ENCODE peak calls at places on chromosomes 12 and 14, in four cellular contexts. One of them, this sample, is unnamed.
A peak's percentile ranks its signal among the peaks of the same experiment; 100 is the strongest.

GRCh38 chr12:65948320-65949008 is 124.2 kb downstream of the HMGA2 start:
- DNase-seq in right atrium auricular region: no peak
- DNase-seq in stimulated activated CD8-positive, alpha-beta memory T cell treated with anti-CD3 and anti-CD28 coated beads, Interleukin-7, amount 100 ng/mL, for 1 hour: no peak
- DNase-seq in breast epithelium: peak; percentile 76
- DNase-seq in this sample: no peak

GRCh38 chr14:60637490-60638452 is 11.5 kb downstream of the SIX1 start:
- DNase-seq in breast epithelium: no peak
- DNase-seq in stimulated activated CD8-positive, alpha-beta memory T cell treated with anti-CD3 and anti-CD28 coated beads, Interleukin-7, amount 100 ng/mL, for 1 hour: no peak
- DNase-seq in right atrium auricular region: no peak
- DNase-seq in this sample: no peak

GRCh38 chr12:118033331-118033730 is 16.8 kb downstream of the RFC5 start:
- DNase-seq in stimulated activated CD8-positive, alpha-beta memory T cell treated with anti-CD3 and anti-CD28 coated beads, Interleukin-7, amount 100 ng/mL, for 1 hour: no peak
- DNase-seq in right atrium auricular region: no peak
- DNase-seq in breast epithelium: no peak
- DNase-seq in this sample: no peak

GRCh38 chr12:121560392-121561021 is 20.3 kb downstream of the KDM2B start:
- DNase-seq in stimulated activated CD8-positive, alpha-beta memory T cell treated with anti-CD3 and anti-CD28 coated beads, Interleukin-7, amount 100 ng/mL, for 1 hour: no peak
- DNase-seq in breast epithelium: peak; percentile 47
- DNase-seq in right atrium auricular region: no peak
- DNase-seq in this sample: no peak

GRCh38 chr12:1289371-1290155 is 298.5 kb downstream of the ERC1 start:
- DNase-seq in right atrium auricular region: no peak
- DNase-seq in breast epithelium: no peak
- DNase-seq in stimulated activated CD8-positive, alpha-beta memory T cell treated with anti-CD3 and anti-CD28 coated beads, Interleukin-7, amount 100 ng/mL, for 1 hour: no peak
- DNase-seq in this sample: no peak

GRCh38 chr12:24919346-24920001 is 29.4 kb downstream of the BCAT1 start:
- DNase-seq in right atrium auricular region: no peak
- DNase-seq in breast epithelium: no peak
- DNase-seq in stimulated activated CD8-positive, alpha-beta memory T cell treated with anti-CD3 and anti-CD28 coated beads, Interleukin-7, amount 100 ng/mL, for 1 hour: no peak
- DNase-seq in this sample: no peak

GRCh38 chr14:89504602-89505320 is 87.7 kb upstream of the FOXN3 start:
- DNase-seq in breast epithelium: no peak
- DNase-seq in right atrium auricular region: no peak
- DNase-seq in stimulated activated CD8-positive, alpha-beta memory T cell treated with anti-CD3 and anti-CD28 coated beads, Interleukin-7, amount 100 ng/mL, for 1 hour: no peak
- DNase-seq in this sample: peak; percentile 25

GRCh38 chr14:25351269-25351668 is 301.3 kb upstream of the STXBP6 start:
- DNase-seq in breast epithelium: no peak
- DNase-seq in right atrium auricular region: no peak
- DNase-seq in stimulated activated CD8-positive, alpha-beta memory T cell treated with anti-CD3 and anti-CD28 coated beads, Interleukin-7, amount 100 ng/mL, for 1 hour: no peak
- DNase-seq in this sample: no peak

GRCh38 chr12:52093346-52093745 is 13.8 kb downstream of the SMIM41 start:
- DNase-seq in stimulated activated CD8-positive, alpha-beta memory T cell treated with anti-CD3 and anti-CD28 coated beads, Interleukin-7, amount 100 ng/mL, for 1 hour: no peak
- DNase-seq in breast epithelium: no peak
- DNase-seq in right atrium auricular region: peak; percentile 28
- DNase-seq in this sample: no peak

GRCh38 chr12:14920475-14921126 is 17.7 kb downstream of the ERP27 start:
- DNase-seq in right atrium auricular region: no peak
- DNase-seq in breast epithelium: no peak
- DNase-seq in stimulated activated CD8-positive, alpha-beta memory T cell treated with anti-CD3 and anti-CD28 coated beads, Interleukin-7, amount 100 ng/mL, for 1 hour: no peak
- DNase-seq in this sample: no peak

GRCh38 chr12:53499261-53500118 is at the start of gene MAP3K12:
- DNase-seq in right atrium auricular region: no peak
- DNase-seq in stimulated activated CD8-positive, alpha-beta memory T cell treated with anti-CD3 and anti-CD28 coated beads, Interleukin-7, amount 100 ng/mL, for 1 hour: no peak
- DNase-seq in breast epithelium: peak; percentile 62
- DNase-seq in this sample: no peak

GRCh38 chr12:1978078-1978477 is 26.2 kb downstream of the DCP1B start:
- DNase-seq in breast epithelium: no peak
- DNase-seq in right atrium auricular region: no peak
- DNase-seq in stimulated activated CD8-positive, alpha-beta memory T cell treated with anti-CD3 and anti-CD28 coated beads, Interleukin-7, amount 100 ng/mL, for 1 hour: no peak
- DNase-seq in this sample: no peak

GRCh38 chr14:79971330-79971729 is 240.0 kb downstream of the DIO2 start:
- DNase-seq in breast epithelium: no peak
- DNase-seq in stimulated activated CD8-positive, alpha-beta memory T cell treated with anti-CD3 and anti-CD28 coated beads, Interleukin-7, amount 100 ng/mL, for 1 hour: no peak
- DNase-seq in right atrium auricular region: no peak
- DNase-seq in this sample: no peak

GRCh38 chr14:104353221-104353920 is 215.0 kb downstream of the KIF26A start:
- DNase-seq in stimulated activated CD8-positive, alpha-beta memory T cell treated with anti-CD3 and anti-CD28 coated beads, Interleukin-7, amount 100 ng/mL, for 1 hour: no peak
- DNase-seq in breast epithelium: no peak
- DNase-seq in right atrium auricular region: no peak
- DNase-seq in this sample: no peak

GRCh38 chr12:69330475-69331473 is 17.4 kb upstream of the LYZ start:
- DNase-seq in right atrium auricular region: no peak
- DNase-seq in breast epithelium: no peak
- DNase-seq in stimulated activated CD8-positive, alpha-beta memory T cell treated with anti-CD3 and anti-CD28 coated beads, Interleukin-7, amount 100 ng/mL, for 1 hour: peak; percentile 43
- DNase-seq in this sample: no peak

GRCh38 chr14:81797246-81797645 is 263.6 kb upstream of the SEL1L start:
- DNase-seq in breast epithelium: no peak
- DNase-seq in right atrium auricular region: no peak
- DNase-seq in stimulated activated CD8-positive, alpha-beta memory T cell treated with anti-CD3 and anti-CD28 coated beads, Interleukin-7, amount 100 ng/mL, for 1 hour: no peak
- DNase-seq in this sample: no peak

GRCh38 chr12:80504389-80505153 is 60.5 kb downstream of the PTPRQ start:
- DNase-seq in stimulated activated CD8-positive, alpha-beta memory T cell treated with anti-CD3 and anti-CD28 coated beads, Interleukin-7, amount 100 ng/mL, for 1 hour: no peak
- DNase-seq in right atrium auricular region: no peak
- DNase-seq in breast epithelium: no peak
- DNase-seq in this sample: no peak

GRCh38 chr12:124629799-124630198 is 62.4 kb upstream of the NCOR2 start:
- DNase-seq in breast epithelium: no peak
- DNase-seq in stimulated activated CD8-positive, alpha-beta memory T cell treated with anti-CD3 and anti-CD28 coated beads, Interleukin-7, amount 100 ng/mL, for 1 hour: no peak
- DNase-seq in right atrium auricular region: no peak
- DNase-seq in this sample: no peak

GRCh38 chr12:99223554-99223953 is 424.0 kb upstream of the GARIN6 start:
- DNase-seq in stimulated activated CD8-positive, alpha-beta memory T cell treated with anti-CD3 and anti-CD28 coated beads, Interleukin-7, amount 100 ng/mL, for 1 hour: no peak
- DNase-seq in right atrium auricular region: no peak
- DNase-seq in breast epithelium: no peak
- DNase-seq in this sample: no peak

GRCh38 chr12:89085421-89085820 is 266.9 kb downstream of the DUSP6 start:
- DNase-seq in stimulated activated CD8-positive, alpha-beta memory T cell treated with anti-CD3 and anti-CD28 coated beads, Interleukin-7, amount 100 ng/mL, for 1 hour: no peak
- DNase-seq in breast epithelium: no peak
- DNase-seq in right atrium auricular region: no peak
- DNase-seq in this sample: no peak

GRCh38 chr12:55619352-55620138 is 17.1 kb upstream of the OR10P1 start:
- DNase-seq in breast epithelium: peak; percentile 26
- DNase-seq in right atrium auricular region: no peak
- DNase-seq in stimulated activated CD8-positive, alpha-beta memory T cell treated with anti-CD3 and anti-CD28 coated beads, Interleukin-7, amount 100 ng/mL, for 1 hour: no peak
- DNase-seq in this sample: no peak

GRCh38 chr14:102554835-102555819 is 37.3 kb upstream of the RCOR1 start:
- DNase-seq in stimulated activated CD8-positive, alpha-beta memory T cell treated with anti-CD3 and anti-CD28 coated beads, Interleukin-7, amount 100 ng/mL, for 1 hour: peak; percentile 30
- DNase-seq in breast epithelium: no peak
- DNase-seq in right atrium auricular region: no peak
- DNase-seq in this sample: no peak

GRCh38 chr12:65822732-65823480 is 1.4 kb upstream of the HMGA2 start:
- DNase-seq in stimulated activated CD8-positive, alpha-beta memory T cell treated with anti-CD3 and anti-CD28 coated beads, Interleukin-7, amount 100 ng/mL, for 1 hour: no peak
- DNase-seq in right atrium auricular region: no peak
- DNase-seq in breast epithelium: no peak
- DNase-seq in this sample: no peak

GRCh38 chr14:21267431-21267845 is 1.8 kb downstream of the HNRNPC start:
- DNase-seq in right atrium auricular region: no peak
- DNase-seq in stimulated activated CD8-positive, alpha-beta memory T cell treated with anti-CD3 and anti-CD28 coated beads, Interleukin-7, amount 100 ng/mL, for 1 hour: no peak
- DNase-seq in breast epithelium: no peak
- DNase-seq in this sample: no peak

This sample was measured in vagina.